ENCODE peak calls at places on chromosomes 11 and 22, in ten cellular contexts. T is posterior vena cava; X is T-helper 1 cell; Z is activated CD8-positive, alpha-beta memory T cell treated with anti-CD3 and anti-CD28 coated beads for 1 hour; D is RWPE2; A is GM12865; V is HEK293T; C is CD4-positive, alpha-beta T cell; S is CD8-positive, alpha-beta memory T cell; E is EL. O is an unnamed sample.
A peak's percentile ranks its signal among the peaks of the same experiment; 100 is the strongest.

GRCh38 chr22:42964994-42965699 is 49.8 kb downstream of the PACSIN2 start:
- DNase-seq in A (no peak), S (no peak), V (no peak), Z (no peak), X (no peak), C (no peak), E (no peak), T (no peak), D (no peak), O (no peak)

GRCh38 chr11:45997599-45997998 is 75.1 kb downstream of the LARGE2 start:
- DNase-seq in V (no peak), A (no peak), S (no peak), E (no peak), C (no peak), X (no peak), T (no peak), D (no peak), Z (no peak), O (no peak)

GRCh38 chr22:45329536-45329936 is 19.8 kb downstream of the FAM118A start:
- DNase-seq in D (no peak), V (no peak), Z (no peak), S (no peak), T (peak; percentile 77), X (no peak), E (no peak), A (no peak), C (no peak), O (no peak)

GRCh38 chr11:47837292-47837691 is 10.9 kb downstream of the NUP160 start:
- DNase-seq in T (no peak), Z (no peak), D (no peak), X (no peak), C (no peak), V (no peak), S (no peak), E (no peak), A (no peak), O (no peak)

GRCh38 chr11:67269401-67270255 is 3.4 kb downstream of the GRK2 start:
- DNase-seq in S (no peak), V (no peak), Z (no peak), A (no peak), C (no peak), E (no peak), T (peak; percentile 78), X (no peak), D (peak; percentile 38), O (peak; percentile 67)

GRCh38 chr11:116636341-116636968 is 136.3 kb downstream of the BUD13 start:
- DNase-seq in S (no peak), D (no peak), V (no peak), Z (no peak), X (no peak), A (no peak), T (no peak), E (no peak), C (no peak), O (no peak)

GRCh38 chr11:64340671-64341335 is 799 bp downstream of the CCDC88B start:
- DNase-seq in C (peak; percentile 71), A (peak; percentile 82), S (peak; percentile 67), D (peak; percentile 64), T (peak; percentile 87), E (no peak), Z (peak; percentile 42), X (peak; percentile 60), V (peak; percentile 82), O (peak; percentile 85)

GRCh38 chr22:25057013-25057881 is 104.7 kb downstream of the KIAA1671 start:
- DNase-seq in E (peak; percentile 27), T (peak; percentile 88), Z (no peak), X (peak; percentile 52), A (peak; percentile 62), S (peak; percentile 43), D (no peak), V (peak; percentile 88), C (peak; percentile 71), O (peak; percentile 85)

O was measured in kidney.